ENCODE peak calls at places on chromosome 1, in four cellular contexts. X is HepG2, E is HEK293T, K is GM12878. H is an unnamed sample.

GRCh38 chr1:39761557-39762260 is 9.4 kb downstream of the OXCT2 start:
- DNase-seq in X (no peak), E (no peak), K (no peak), H (no peak)

GRCh38 chr1:182889997-182890396 is 50.9 kb downstream of the DHX9 start:
- DNase-seq in X (no peak), E (no peak), K (no peak), H (peak)

GRCh38 chr1:228370941-228371740 is 35.5 kb downstream of the TRIM11 start:
- DNase-seq in X (no peak), E (no peak), K (no peak), H (no peak)

GRCh38 chr1:1826356-1827088 is 48.3 kb upstream of the NADK start:
- DNase-seq in X (no peak), E (no peak), K (no peak), H (no peak)

GRCh38 chr1:109919271-109919670 is 8.6 kb downstream of the CSF1 start:
- DNase-seq in X (no peak), E (no peak), K (no peak), H (no peak)

GRCh38 chr1:67614511-67614934 is 70.5 kb upstream of the GADD45A start:
- DNase-seq in X (no peak), E (no peak), K (no peak), H (no peak)

GRCh38 chr1:193275773-193276172 is 89.4 kb upstream of the B3GALT2 start:
- DNase-seq in X (no peak), E (no peak), K (no peak), H (no peak)

GRCh38 chr1:84972377-84972987 is 24.4 kb downstream of the MCOLN2 start:
- DNase-seq in X (no peak), E (no peak), K (no peak), H (no peak)

GRCh38 chr1:192235127-192235526 is 76.9 kb downstream of the RGS18 start:
- DNase-seq in X (no peak), E (no peak), K (no peak), H (no peak)

GRCh38 chr1:227774721-227775665 is 39.8 kb downstream of the SNAP47 start:
- DNase-seq in X (no peak), E (no peak), K (no peak), H (no peak)

GRCh38 chr1:6447818-6448748 is 17.9 kb downstream of the TNFRSF25 start:
- DNase-seq in X (peak), E (no peak), K (no peak), H (no peak)
- TF ChIP-seq TARDBP in X (no peak), E (no peak), K (no peak), H (no peak)

DNA sequence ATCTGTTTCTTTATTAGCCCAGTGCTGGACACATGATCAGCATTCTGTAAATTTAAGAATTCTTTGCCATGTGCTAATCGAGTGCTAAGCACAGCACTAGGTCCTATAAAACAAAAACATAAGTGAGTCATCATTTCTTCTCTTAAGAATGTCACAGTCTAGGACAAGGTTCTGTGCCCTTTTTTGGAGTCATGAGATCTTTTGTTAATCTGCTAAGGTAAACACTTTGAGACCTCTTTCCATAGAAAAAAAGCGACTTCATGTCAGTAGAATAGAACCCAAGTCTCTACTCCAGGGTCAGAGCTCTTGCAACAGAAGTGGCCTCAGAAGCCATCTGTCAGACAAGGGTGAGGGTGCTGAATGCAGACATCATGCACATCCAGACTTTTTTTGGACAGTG is 70.0 kb upstream of the NFIA start:
- DNase-seq in X (no peak), E (no peak), K (no peak), H (peak)
- TF ChIP-seq TARDBP in X (no peak), E (no peak), K (no peak), H (no peak)

DNA sequence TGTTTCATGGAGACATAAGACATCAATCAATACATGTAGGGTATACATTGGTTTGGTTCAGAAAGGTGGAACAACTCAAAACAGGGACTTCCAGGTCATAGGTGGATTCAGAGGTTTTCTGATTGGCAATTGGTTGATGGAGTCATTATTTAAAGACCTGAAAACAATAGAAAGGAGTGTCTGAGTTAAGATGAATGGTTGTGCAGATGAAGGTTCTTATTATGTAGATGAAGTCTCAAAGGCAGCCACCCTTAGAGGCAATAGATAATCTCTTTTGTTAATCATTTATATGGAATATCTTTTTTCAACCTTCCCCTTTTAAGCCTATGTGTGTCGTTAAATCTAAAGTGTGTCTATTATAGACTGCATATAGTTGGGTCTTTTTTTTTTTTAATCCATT is 67.8 kb upstream of the LYPLAL1 start:
- DNase-seq in X (no peak), E (no peak), K (no peak), H (no peak)
- TF ChIP-seq TARDBP in X (no peak), E (no peak), K (no peak), H (no peak)

GRCh38 chr1:101280942-101281654 is 44.3 kb downstream of the S1PR1 start:
- DNase-seq in X (no peak), E (no peak), K (no peak), H (no peak)
- TF ChIP-seq TARDBP in X (no peak), E (no peak), K (no peak), H (no peak)